ENCODE peak calls at places on chromosomes 4 and X, in seven cellular contexts. A is activated T-helper 1 cell treated with Interleukin-2 at 50 U/mL for 16 hours; B is NCI-H2081 treated with DMSO at 0.1 percent for 48 hours; C is HCEC 1CT; R is GM04503; L is activated CD8-positive, alpha-beta memory T cell treated with anti-CD3 and anti-CD28 coated beads for 48 hours; Q is central memory CD4-positive, alpha-beta T cell. T is an unnamed sample.

GRCh38 chrX:103157511-103158316 is 57.2 kb upstream of the BEX4 start:
- DNase-seq in A (no peak), B (no peak), C (peak), R (no peak), L (no peak), Q (no peak), T (no peak)

GRCh38 chr4:106694232-106694631 is 325.7 kb upstream of the GIMD1 start:
- DNase-seq in A (no peak), B (no peak), C (no peak), R (no peak), L (no peak), Q (no peak), T (no peak)

GRCh38 chr4:144721994-144722393 is 76.0 kb downstream of the HHIP start:
- DNase-seq in A (no peak), B (no peak), C (no peak), R (no peak), L (no peak), Q (no peak), T (no peak)

GRCh38 chrX:68238568-68238967 is 194.7 kb downstream of the OPHN1 start:
- DNase-seq in A (no peak), B (no peak), C (no peak), R (no peak), L (no peak), Q (no peak), T (no peak)

GRCh38 chrX:125407314-125407713 is 87.6 kb downstream of the TEX13C start:
- DNase-seq in A (no peak), B (no peak), C (no peak), R (no peak), L (no peak), Q (no peak), T (no peak)

GRCh38 chrX:125786306-125786705 is 379.8 kb downstream of the DCAF12L2 start:
- DNase-seq in A (no peak), B (no peak), C (no peak), R (no peak), L (no peak), Q (no peak), T (no peak)

GRCh38 chrX:134158821-134159512 is 78.0 kb upstream of the CCDC160 start:
- DNase-seq in A (no peak), B (no peak), C (no peak), R (no peak), L (no peak), Q (no peak), T (no peak)

GRCh38 chr4:111154924-111155323 is 532.0 kb upstream of the PITX2 start:
- DNase-seq in A (no peak), B (no peak), C (no peak), R (no peak), L (no peak), Q (no peak), T (no peak)

GRCh38 chrX:14080031-14080430 is 50.3 kb upstream of the GEMIN8 start:
- DNase-seq in A (no peak), B (no peak), C (no peak), R (no peak), L (no peak), Q (no peak), T (no peak)

GRCh38 chr4:139834210-139834609 is 168.6 kb downstream of the MGST2 start:
- DNase-seq in A (no peak), B (no peak), C (no peak), R (no peak), L (no peak), Q (no peak), T (no peak)

GRCh38 chr4:62601737-62602136 is 1401.6 kb downstream of the ADGRL3 start:
- DNase-seq in A (no peak), B (no peak), C (no peak), R (no peak), L (no peak), Q (no peak), T (no peak)